ENCODE peak calls at places on chromosome 4, in four cellular contexts. R is WTC11, Z is mesothelial cell of epicardium, H is NB4. K is an unnamed sample.

GRCh38 chr4:183430317-183430986 is 14.0 kb upstream of the CDKN2AIP start:
- DNase-seq in Z (no peak), R (peak), H (no peak), K (no peak)

GRCh38 chr4:81106150-81106549 is 75.6 kb downstream of the BMP3 start:
- DNase-seq in H (no peak), Z (no peak), R (no peak), K (no peak)

GRCh38 chr4:173556398-173557131 is 26.5 kb upstream of the HAND2 start:
- DNase-seq in R (no peak), H (no peak), Z (no peak), K (no peak)

GRCh38 chr4:47566975-47567374 is 81.9 kb downstream of the ATP10D start:
- DNase-seq in Z (no peak), H (no peak), R (no peak), K (no peak)

GRCh38 chr4:183798249-183798920 is 106.7 kb upstream of the STOX2 start:
- DNase-seq in Z (no peak), H (peak), R (peak), K (no peak)

GRCh38 chr4:183738081-183738673 is 79.1 kb downstream of the TRAPPC11 start:
- DNase-seq in Z (no peak), H (no peak), R (no peak), K (no peak)

GRCh38 chr4:88219099-88219498 is 60.7 kb upstream of the ABCG2 start:
- DNase-seq in Z (no peak), H (peak), R (no peak), K (peak)

GRCh38 chr4:177405508-177405907 is 36.7 kb downstream of the AGA start:
- DNase-seq in H (no peak), Z (no peak), R (no peak), K (no peak)

GRCh38 chr4:74244049-74244448 is 64.2 kb upstream of the EPGN start:
- DNase-seq in Z (no peak), H (no peak), R (no peak), K (no peak)

GRCh38 chr4:24646777-24647460 is 62.6 kb upstream of the DHX15 start:
- DNase-seq in Z (no peak), H (no peak), R (no peak), K (no peak)

GRCh38 chr4:3399277-3400194 is 42.2 kb upstream of the HGFAC start:
- DNase-seq in R (no peak), H (peak), Z (no peak), K (no peak)

GRCh38 chr4:81164623-81165416 is 50.2 kb downstream of the PRKG2 start:
- DNase-seq in H (no peak), R (no peak), Z (no peak), K (no peak)

GRCh38 chr4:127140306-127140705 is 492.5 kb upstream of the INTU start:
- DNase-seq in R (no peak), Z (no peak), H (no peak), K (no peak)

GRCh38 chr4:53676402-53676871 is 85.2 kb upstream of the LNX1 start:
- DNase-seq in R (no peak), H (peak), Z (no peak), K (peak)

GRCh38 chr4:5143940-5144339 is 92.7 kb downstream of the STK32B start:
- DNase-seq in Z (no peak), R (no peak), H (no peak), K (no peak)

GRCh38 chr4:117529401-117529800 is 444.0 kb upstream of the TRAM1L1 start:
- DNase-seq in H (no peak), Z (no peak), R (no peak), K (no peak)

GRCh38 chr4:27490747-27491146 is 630.1 kb downstream of the STIM2 start:
- DNase-seq in R (no peak), H (no peak), Z (no peak), K (no peak)

GRCh38 chr4:26178874-26179273 is 141.9 kb upstream of the RBPJ start:
- DNase-seq in Z (no peak), H (no peak), R (no peak), K (no peak)

GRCh38 chr4:106238819-106239420 is 77.1 kb downstream of the TBCK start:
- DNase-seq in R (peak), Z (no peak), H (peak), K (no peak)

GRCh38 chr4:84956014-84956413 is 10.5 kb downstream of the WDFY3 start:
- DNase-seq in Z (no peak), H (peak), R (no peak), K (no peak)

GRCh38 chr4:142846729-142847606 is 867 bp upstream of the INPP4B start:
- DNase-seq in H (no peak), R (peak), Z (peak), K (no peak)

K was measured in GF-D8.